ENCODE peak calls at places on chromosomes 13 and 19, in six cellular contexts. M is lower leg skin; T is caudate nucleus; E is HFF-Myc; R is GM10248; Z is CD4-positive, alpha-beta memory T cell. Q is an unnamed sample.

GRCh38 chr13:99399623-99399974 is 92.4 kb upstream of the GPR183 start:
- DNase-seq in E (no peak), Z (no peak), M (peak), R (no peak), T (no peak), Q (no peak)

GRCh38 chr13:110158201-110158600 is 148.8 kb downstream of the COL4A1 start:
- DNase-seq in M (no peak), E (no peak), R (no peak), Z (no peak), T (no peak), Q (no peak)

GRCh38 chr13:104295537-104295936 is 1229.3 kb upstream of the SLC10A2 start:
- DNase-seq in Z (no peak), E (no peak), T (no peak), M (no peak), R (no peak), Q (no peak)

GRCh38 chr13:97879646-97880297 is 73.7 kb upstream of the IPO5 start:
- DNase-seq in T (no peak), E (peak), M (no peak), R (no peak), Z (no peak), Q (no peak)

GRCh38 chr13:48220592-48221300 is 12.3 kb upstream of the ITM2B start:
- DNase-seq in T (no peak), R (no peak), E (no peak), Z (no peak), M (no peak), Q (no peak)

GRCh38 chr19:36528921-36529518 is 949 bp upstream of the ZNF260 start:
- DNase-seq in R (peak), Z (no peak), T (no peak), E (no peak), M (no peak), Q (no peak)

GRCh38 chr13:62251734-62252133 is 836.1 kb upstream of the PCDH20 start:
- DNase-seq in E (no peak), T (no peak), Z (no peak), M (no peak), R (no peak), Q (no peak)

GRCh38 chr13:51006067-51006800 is 96.6 kb downstream of the RNASEH2B start:
- DNase-seq in M (no peak), E (no peak), R (no peak), T (no peak), Z (no peak), Q (no peak)

GRCh38 chr19:10191347-10191746 is 3.4 kb downstream of the DNMT1 start:
- DNase-seq in E (peak), Z (no peak), R (no peak), M (no peak), T (no peak), Q (no peak)

GRCh38 chr19:4449022-4449825 is 8.4 kb downstream of the UBXN6 start:
- DNase-seq in M (peak), E (no peak), R (no peak), T (no peak), Z (no peak), Q (no peak)

GRCh38 chr13:87814444-87814843 is 143.3 kb downstream of the SLITRK5 start:
- DNase-seq in R (no peak), Z (no peak), E (no peak), T (no peak), M (no peak), Q (no peak)